ENCODE peak calls at places on chromosomes 5 and 9, in four cellular contexts. E is uterus, T is NCI-H1105 treated with DMSO at 0.1 percent for 48 hours, S is stromal cell of bone marrow. G is an unnamed sample.

GRCh38 chr5:54455413-54456157 is at the start of gene HSPB3:
- DNase-seq in E (peak; percentile 21), T (peak; percentile 11), S (peak; percentile 49), G (peak; percentile 90)

GRCh38 chr5:10633271-10634049 is 69.6 kb downstream of the ANKRD33B start:
- DNase-seq in S (no peak), T (no peak), E (no peak), G (no peak)

GRCh38 chr5:150486402-150487198 is 21.3 kb upstream of the NDST1 start:
- DNase-seq in T (peak; percentile 23), S (no peak), E (peak; percentile 59), G (no peak)

GRCh38 chr9:114028646-114029045 is 49.5 kb downstream of the AMBP start:
- DNase-seq in E (no peak), S (no peak), T (no peak), G (no peak)

GRCh38 chr5:129996896-129997295 is 92.6 kb downstream of the CHSY3 start:
- DNase-seq in E (no peak), T (no peak), S (no peak), G (peak; percentile 44)

GRCh38 chr5:132543472-132544201 is at the start of gene IL5:
- DNase-seq in T (no peak), E (no peak), S (no peak), G (no peak)

GRCh38 chr9:131266301-131267229 is 9.7 kb downstream of the FAM78A start:
- DNase-seq in E (no peak), S (no peak), T (no peak), G (no peak)

GRCh38 chr5:130885027-130885426 is 280.0 kb downstream of the HINT1 start:
- DNase-seq in E (no peak), S (no peak), T (no peak), G (no peak)

GRCh38 chr5:172648008-172648359 is 6.9 kb downstream of the NEURL1B start:
- DNase-seq in T (no peak), S (no peak), E (no peak), G (no peak)

G was measured in GM04503.